ENCODE peak calls at places on chromosomes 1 and 21, in nine cellular contexts. N is sigmoid colon, E is brain microvascular endothelial cell, J is GM06990, T is thoracic aorta, H is astrocyte of the spinal cord, U is tibial artery, Y is neural progenitor cell, C is fibroblast of mammary gland. D is an unnamed sample.

GRCh38 chr1:210234254-210234747 is 1.7 kb downstream of the SERTAD4 start:
- DNase-seq in U (no peak), Y (no peak), H (no peak), T (no peak), N (no peak), E (no peak), C (no peak), J (no peak), D (no peak)

GRCh38 chr1:65260851-65261473 is 48.4 kb upstream of the DNAJC6 start:
- DNase-seq in N (no peak), C (peak), Y (no peak), J (no peak), H (peak), T (no peak), E (peak), U (no peak), D (peak)

GRCh38 chr21:39556176-39556575 is 56.6 kb upstream of the B3GALT5 start:
- DNase-seq in C (no peak), H (no peak), U (no peak), T (no peak), Y (peak), N (no peak), J (no peak), E (no peak), D (no peak)

GRCh38 chr1:198657550-198658064 is 18.8 kb downstream of the PTPRC start:
- DNase-seq in E (peak), U (no peak), N (no peak), H (peak), Y (no peak), J (no peak), T (no peak), C (peak), D (peak)

GRCh38 chr1:12344611-12345299 is 114.9 kb downstream of the VPS13D start:
- DNase-seq in Y (no peak), N (peak), J (no peak), H (no peak), U (peak), E (no peak), C (peak), T (no peak), D (no peak)

GRCh38 chr1:105894006-105894405 is 1162.5 kb upstream of the PRMT6 start:
- DNase-seq in Y (no peak), H (no peak), E (peak), N (no peak), T (no peak), J (no peak), U (no peak), C (no peak), D (no peak)

GRCh38 chr21:36428789-36429671 is 43.8 kb downstream of the CHAF1B start:
- DNase-seq in J (no peak), N (no peak), U (no peak), C (peak), T (no peak), E (no peak), Y (no peak), H (no peak), D (no peak)

GRCh38 chr1:48109390-48110009 is 112.3 kb upstream of the TRABD2B start:
- DNase-seq in H (peak), C (peak), U (no peak), Y (peak), N (no peak), E (peak), T (no peak), J (no peak), D (peak)

GRCh38 chr1:206824327-206824726 is 41.1 kb upstream of the IL20 start:
- DNase-seq in C (no peak), T (no peak), H (no peak), Y (no peak), J (no peak), N (no peak), E (no peak), U (no peak), D (no peak)

GRCh38 chr1:45958317-45958716 is 154.9 kb downstream of the MAST2 start:
- DNase-seq in U (no peak), H (no peak), Y (no peak), E (no peak), J (no peak), C (no peak), T (no peak), N (no peak), D (no peak)

GRCh38 chr1:174068000-174068399 is 45.8 kb upstream of the RC3H1 start:
- DNase-seq in H (no peak), N (no peak), U (no peak), J (no peak), E (no peak), Y (no peak), C (no peak), T (no peak), D (no peak)

GRCh38 chr1:6313382-6314265 is 52.7 kb upstream of the GPR153 start:
- DNase-seq in H (no peak), J (no peak), C (no peak), Y (no peak), N (no peak), U (no peak), E (no peak), T (no peak), D (no peak)

GRCh38 chr1:154546264-154547043 is 12.0 kb downstream of the UBE2Q1 start:
- DNase-seq in J (peak), Y (peak), N (peak), T (no peak), E (peak), U (no peak), C (peak), H (peak), D (no peak)

GRCh38 chr1:204206121-204206520 is 7.7 kb downstream of the GOLT1A start:
- DNase-seq in J (no peak), Y (no peak), T (no peak), U (no peak), N (no peak), H (no peak), E (no peak), C (peak), D (no peak)

GRCh38 chr1:184866991-184867788 is 107.1 kb downstream of the NIBAN1 start:
- DNase-seq in E (peak), N (no peak), H (peak), T (no peak), C (peak), Y (no peak), U (no peak), J (peak), D (peak)

GRCh38 chr1:43979261-43979527 is 184 bp downstream of the B4GALT2 start:
- DNase-seq in E (no peak), N (no peak), C (no peak), T (no peak), J (no peak), H (no peak), Y (no peak), U (no peak), D (no peak)
- H3K4me3 ChIP-seq in E (peak), N (peak), C (peak), T (peak), J (peak), H (peak), Y (peak), U (peak), D (peak)

GRCh38 chr1:149942207-149942606 is 5.5 kb upstream of the MTMR11 start:
- DNase-seq in U (no peak), E (no peak), H (peak), T (no peak), J (no peak), Y (peak), N (no peak), C (peak), D (no peak)
- TF ChIP-seq CTCF in U (no peak), E (peak), H (peak), T (peak), J (no peak), Y (peak), N (no peak), C (peak), D (peak)

GRCh38 chr1:161119017-161119378 is 1.1 kb downstream of the NIT1 start:
- DNase-seq in C (peak), J (no peak), Y (peak), T (no peak), H (no peak), U (no peak), N (peak), E (no peak), D (no peak)
- H3K4me3 ChIP-seq in C (peak), J (peak), Y (peak), T (peak), H (peak), U (peak), N (peak), E (peak), D (no peak)

GRCh38 chr1:59078866-59079265 is 218.0 kb upstream of the FGGY start:
- DNase-seq in E (no peak), J (no peak), Y (no peak), H (no peak), N (no peak), C (no peak), T (no peak), U (no peak), D (no peak)

GRCh38 chr1:59075021-59075420 is 221.9 kb upstream of the FGGY start:
- DNase-seq in C (no peak), Y (peak), T (no peak), E (no peak), N (no peak), H (no peak), J (no peak), U (no peak), D (no peak)

GRCh38 chr1:59074574-59074973 is 222.3 kb upstream of the FGGY start:
- DNase-seq in Y (no peak), C (no peak), J (no peak), T (no peak), E (no peak), H (no peak), U (no peak), N (no peak), D (no peak)

GRCh38 chr1:59077739-59078503 is 219.0 kb upstream of the FGGY start:
- DNase-seq in N (no peak), C (no peak), Y (peak), E (no peak), J (no peak), U (no peak), T (no peak), H (no peak), D (no peak)

GRCh38 chr1:59076612-59077011 is 220.3 kb upstream of the FGGY start:
- DNase-seq in E (no peak), N (no peak), T (no peak), U (no peak), J (no peak), C (peak), H (peak), Y (no peak), D (no peak)
- TF ChIP-seq CTCF in E (no peak), N (peak), T (peak), U (peak), J (no peak), C (peak), H (peak), Y (no peak), D (peak)

GRCh38 chr1:33222381-33222780 is 33.9 kb upstream of the ZNF362 start:
- DNase-seq in J (no peak), C (no peak), Y (no peak), E (no peak), T (no peak), H (no peak), U (no peak), N (no peak), D (peak)

GRCh38 chr1:33220701-33221384 is 35.4 kb upstream of the ZNF362 start:
- DNase-seq in J (no peak), E (no peak), H (no peak), Y (peak), U (no peak), N (no peak), C (no peak), T (no peak), D (no peak)

GRCh38 chr1:33224166-33224707 is 32.1 kb upstream of the ZNF362 start:
- DNase-seq in C (no peak), T (no peak), U (no peak), N (no peak), Y (no peak), J (no peak), E (no peak), H (no peak), D (no peak)

GRCh38 chr1:33219886-33220661 is 36.2 kb upstream of the ZNF362 start:
- DNase-seq in Y (no peak), T (no peak), U (no peak), J (no peak), E (no peak), C (no peak), H (peak), N (no peak), D (no peak)

DNA sequence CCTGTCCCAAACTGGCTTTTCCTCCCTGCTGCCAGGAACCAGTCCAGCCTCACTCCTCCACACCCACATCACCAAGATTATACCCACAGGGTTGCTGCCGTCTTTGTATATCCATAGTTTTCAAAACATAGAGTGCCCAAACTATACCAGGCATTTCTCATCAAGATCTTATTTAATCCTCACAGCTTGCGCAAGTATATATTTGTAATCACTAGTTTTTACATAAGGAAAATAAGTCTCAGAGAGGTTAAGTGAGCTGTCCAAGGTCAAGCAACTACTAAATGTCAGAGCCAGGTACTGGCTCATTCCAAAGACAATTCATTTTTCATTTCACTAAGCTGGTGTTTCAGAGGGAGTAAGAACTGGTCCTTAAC is 34.9 kb upstream of the ZNF362 start:
- DNase-seq in H (no peak), U (no peak), Y (no peak), E (no peak), N (no peak), C (peak), J (no peak), T (no peak), D (no peak)
- H3K4me3 ChIP-seq in H (no peak), U (no peak), Y (no peak), E (no peak), N (no peak), C (no peak), J (no peak), T (no peak), D (no peak)

GRCh38 chr1:52368383-52369172 is 2.6 kb upstream of the CC2D1B start:
- DNase-seq in C (peak), U (no peak), E (peak), T (no peak), H (peak), N (no peak), Y (peak), J (peak), D (no peak)
- TF ChIP-seq CTCF in C (no peak), U (no peak), E (peak), T (no peak), H (peak), N (no peak), Y (peak), J (peak), D (no peak)

GRCh38 chr1:89130716-89131115 is 4.8 kb upstream of the GBP2 start:
- DNase-seq in T (no peak), U (no peak), H (no peak), C (no peak), J (no peak), N (no peak), E (no peak), Y (no peak), D (no peak)

GRCh38 chr1:89125571-89126233 is at the start of gene GBP2:
- DNase-seq in J (peak), N (no peak), T (no peak), U (peak), E (peak), H (peak), C (peak), Y (no peak), D (peak)

GRCh38 chr1:89126602-89127001 is 688 bp upstream of the GBP2 start:
- DNase-seq in T (no peak), E (no peak), Y (no peak), N (no peak), J (no peak), H (no peak), C (peak), U (no peak), D (no peak)

GRCh38 chr1:89121641-89122040 is 4.3 kb downstream of the GBP2 start:
- DNase-seq in T (no peak), E (no peak), C (no peak), Y (no peak), H (no peak), U (no peak), N (no peak), J (no peak), D (no peak)

GRCh38 chr1:89126234-89126580 is 293 bp upstream of the GBP2 start:
- DNase-seq in E (no peak), C (no peak), T (no peak), N (no peak), Y (no peak), H (no peak), J (no peak), U (no peak), D (no peak)
- H3K4me3 ChIP-seq in E (no peak), C (no peak), T (peak), N (peak), Y (no peak), H (no peak), J (no peak), U (peak), D (no peak)

GRCh38 chr1:116411784-116412479 is 38.9 kb downstream of the ATP1A1 start:
- DNase-seq in J (no peak), U (no peak), E (peak), T (no peak), Y (no peak), N (no peak), H (peak), C (peak), D (no peak)
- TF ChIP-seq CTCF in J (no peak), U (no peak), E (no peak), T (no peak), Y (no peak), N (no peak), H (no peak), C (no peak), D (no peak)

DNA sequence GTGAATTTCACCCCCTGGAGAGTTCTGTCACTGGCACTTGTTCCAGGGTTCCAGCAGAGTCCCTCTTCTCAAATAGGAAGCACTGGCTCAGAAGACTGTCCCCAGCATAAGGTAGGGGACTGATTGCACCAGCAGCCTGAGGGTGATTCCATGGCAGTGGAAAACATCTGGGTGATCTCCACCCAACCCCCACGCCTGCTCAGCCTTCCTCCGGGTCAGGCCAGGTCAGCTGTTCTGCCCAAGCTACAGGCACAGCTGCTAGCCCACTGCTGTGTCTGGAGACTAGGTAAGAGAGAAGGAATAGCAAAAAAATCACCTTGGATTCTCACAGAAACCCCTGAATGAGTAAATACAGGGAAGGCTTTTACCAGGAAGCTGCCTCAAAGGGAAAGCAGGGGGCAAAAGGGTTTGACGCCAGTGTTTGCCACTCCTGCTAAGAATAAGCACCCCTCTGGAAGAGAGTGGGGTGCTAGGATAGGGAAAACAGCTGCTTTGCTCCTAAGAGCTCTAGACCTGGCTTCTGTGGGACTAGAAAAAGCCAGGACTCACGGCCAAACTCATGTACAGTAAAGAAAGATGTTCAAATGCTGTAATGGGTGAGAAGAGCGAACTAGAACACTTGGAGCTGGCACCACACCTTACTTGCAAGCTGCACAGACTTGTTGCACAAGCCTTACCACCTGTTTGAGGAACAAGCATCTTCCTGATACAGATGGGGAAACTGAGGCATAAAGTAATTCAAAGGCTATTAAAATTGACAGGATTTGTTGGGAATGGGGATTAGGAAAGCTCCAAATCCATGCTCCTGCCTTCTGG is 1.0 kb upstream of the DENND2D start:
- DNase-seq in C (no peak), T (no peak), E (no peak), J (no peak), N (no peak), H (no peak), Y (no peak), U (no peak), D (no peak)
- H3K4me3 ChIP-seq in C (no peak), T (no peak), E (no peak), J (peak), N (no peak), H (no peak), Y (no peak), U (no peak), D (no peak)

GRCh38 chr1:218339267-218339831 is 5.8 kb upstream of the TGFB2 start:
- DNase-seq in Y (peak), C (peak), J (no peak), T (no peak), H (peak), U (no peak), E (no peak), N (no peak), D (no peak)
- TF ChIP-seq CTCF in Y (peak), C (peak), J (peak), T (peak), H (peak), U (peak), E (peak), N (peak), D (peak)